ENCODE peak calls at places on chromosomes 1 and 21, in four cellular contexts. One of them, this sample, is unnamed.

GRCh38 chr1:94606471-94606870 is 64.9 kb upstream of the F3 start:
- DNase-seq in GM12878: no peak
- DNase-seq in K562: no peak
- DNase-seq in HepG2: no peak
- DNase-seq in this sample: no peak

GRCh38 chr1:155131285-155131684 is 3.6 kb downstream of the EFNA1 start:
- DNase-seq in GM12878: no peak
- DNase-seq in K562: no peak
- DNase-seq in HepG2: no peak
- DNase-seq in this sample: no peak

GRCh38 chr1:207985190-207985589 is 74.3 kb upstream of the CD34 start:
- DNase-seq in GM12878: no peak
- DNase-seq in K562: no peak
- DNase-seq in HepG2: no peak
- DNase-seq in this sample: no peak

GRCh38 chr1:108084866-108085477 is 115.2 kb downstream of the SLC25A24 start:
- DNase-seq in GM12878: no peak
- DNase-seq in K562: no peak
- DNase-seq in HepG2: no peak
- DNase-seq in this sample: no peak

GRCh38 chr1:243977104-243977503 is 74.0 kb upstream of the ZBTB18 start:
- DNase-seq in GM12878: no peak
- DNase-seq in K562: no peak
- DNase-seq in HepG2: no peak
- DNase-seq in this sample: no peak

GRCh38 chr1:54606096-54606989 is 17.0 kb downstream of the FAM151A start:
- DNase-seq in GM12878: no peak
- DNase-seq in K562: no peak
- DNase-seq in HepG2: no peak
- DNase-seq in this sample: no peak

GRCh38 chr1:204673217-204673608 is 12.3 kb downstream of the LRRN2 start:
- DNase-seq in GM12878: no peak
- DNase-seq in K562: no peak
- DNase-seq in HepG2: no peak
- DNase-seq in this sample: no peak

GRCh38 chr1:204349602-204350001 is 10.1 kb downstream of the PLEKHA6 start:
- DNase-seq in GM12878: no peak
- DNase-seq in K562: no peak
- DNase-seq in HepG2: no peak
- DNase-seq in this sample: no peak

GRCh38 chr1:173128737-173129136 is 78.0 kb upstream of the TNFSF18 start:
- DNase-seq in GM12878: no peak
- DNase-seq in K562: no peak
- DNase-seq in HepG2: no peak
- DNase-seq in this sample: no peak

GRCh38 chr1:170168263-170168662 is 22.5 kb downstream of the NTMT2 start:
- DNase-seq in GM12878: no peak
- DNase-seq in K562: no peak
- DNase-seq in HepG2: no peak
- DNase-seq in this sample: no peak

GRCh38 chr1:183002797-183003594 is 20.2 kb upstream of the LAMC1 start:
- DNase-seq in GM12878: no peak
- DNase-seq in K562: no peak
- DNase-seq in HepG2: no peak
- DNase-seq in this sample: no peak

GRCh38 chr1:224298344-224299330 is 31.3 kb downstream of the NVL start:
- DNase-seq in GM12878: no peak
- DNase-seq in K562: no peak
- DNase-seq in HepG2: no peak
- DNase-seq in this sample: no peak

GRCh38 chr1:178436899-178437298 is 59.9 kb downstream of the CLEC20A start:
- DNase-seq in GM12878: no peak
- DNase-seq in K562: no peak
- DNase-seq in HepG2: no peak
- DNase-seq in this sample: no peak

GRCh38 chr21:16192900-16193299 is 463.1 kb downstream of the USP25 start:
- DNase-seq in GM12878: no peak
- DNase-seq in K562: no peak
- DNase-seq in HepG2: no peak
- DNase-seq in this sample: no peak

GRCh38 chr1:65762081-65762862 is 30.4 kb upstream of the PDE4B start:
- DNase-seq in GM12878: no peak
- DNase-seq in K562: no peak
- DNase-seq in HepG2: no peak
- DNase-seq in this sample: no peak

GRCh38 chr1:65764052-65764451 is 28.6 kb upstream of the PDE4B start:
- DNase-seq in GM12878: no peak
- DNase-seq in K562: no peak
- DNase-seq in HepG2: no peak
- DNase-seq in this sample: no peak

GRCh38 chr1:65757531-65757930 is 35.2 kb upstream of the PDE4B start:
- DNase-seq in GM12878: no peak
- DNase-seq in K562: no peak
- DNase-seq in HepG2: no peak
- DNase-seq in this sample: no peak

GRCh38 chr1:65758128-65758527 is 34.6 kb upstream of the PDE4B start:
- DNase-seq in GM12878: no peak
- DNase-seq in K562: no peak
- DNase-seq in HepG2: no peak
- DNase-seq in this sample: no peak
- TF ChIP-seq ZBTB33 in GM12878: no peak
- TF ChIP-seq ZBTB33 in K562: no peak
- TF ChIP-seq ZBTB33 in HepG2: no peak
- TF ChIP-seq ZBTB33 in this sample: no peak

DNA sequence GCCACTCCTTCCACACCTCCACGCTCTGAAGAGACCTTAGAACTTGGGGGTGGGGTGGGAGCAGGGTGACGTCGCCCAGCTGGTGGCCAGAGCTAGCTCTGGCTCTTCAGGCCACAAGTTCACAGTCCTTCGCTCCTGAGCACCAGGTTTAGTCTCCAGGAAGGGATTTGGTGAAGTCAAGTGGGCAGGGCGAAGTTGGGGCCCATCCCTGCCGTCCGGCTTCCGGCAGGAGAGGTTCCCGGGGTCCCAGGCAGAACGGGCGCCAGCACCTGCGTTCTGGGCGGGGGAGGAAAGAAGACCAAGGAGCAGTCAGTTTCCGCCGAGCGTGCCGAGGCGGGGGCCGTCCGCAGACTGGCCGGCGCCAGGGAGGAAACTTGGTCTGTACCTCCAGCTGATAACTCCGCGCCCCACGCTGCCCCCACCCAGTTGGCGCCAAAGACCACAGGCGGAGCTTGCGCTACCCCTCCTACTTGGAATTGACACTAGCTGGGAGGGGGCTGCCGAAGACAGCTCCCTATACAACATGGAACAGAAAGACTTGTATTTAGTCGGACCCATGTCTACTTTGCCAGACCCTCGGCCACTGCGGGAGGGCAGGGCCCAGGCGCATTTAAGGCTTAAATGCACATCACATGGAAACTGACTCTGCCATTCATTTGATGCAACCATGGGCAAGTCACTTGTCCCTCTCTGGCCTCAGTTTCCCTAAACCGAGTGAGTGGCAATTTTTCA is 995 bp downstream of the ID3 start:
- DNase-seq in GM12878: no peak
- DNase-seq in K562: peak
- DNase-seq in HepG2: peak
- DNase-seq in this sample: peak
- TF ChIP-seq POLR2A in GM12878: peak
- TF ChIP-seq POLR2A in K562: peak
- TF ChIP-seq POLR2A in HepG2: peak
- TF ChIP-seq POLR2A in this sample: no peak

GRCh38 chr1:56188216-56188615 is 391.1 kb downstream of the PLPP3 start:
- DNase-seq in GM12878: no peak
- DNase-seq in K562: no peak
- DNase-seq in HepG2: no peak
- DNase-seq in this sample: no peak
- TF ChIP-seq ZBTB33 in GM12878: no peak
- TF ChIP-seq ZBTB33 in K562: no peak
- TF ChIP-seq ZBTB33 in HepG2: no peak
- TF ChIP-seq ZBTB33 in this sample: no peak

DNA sequence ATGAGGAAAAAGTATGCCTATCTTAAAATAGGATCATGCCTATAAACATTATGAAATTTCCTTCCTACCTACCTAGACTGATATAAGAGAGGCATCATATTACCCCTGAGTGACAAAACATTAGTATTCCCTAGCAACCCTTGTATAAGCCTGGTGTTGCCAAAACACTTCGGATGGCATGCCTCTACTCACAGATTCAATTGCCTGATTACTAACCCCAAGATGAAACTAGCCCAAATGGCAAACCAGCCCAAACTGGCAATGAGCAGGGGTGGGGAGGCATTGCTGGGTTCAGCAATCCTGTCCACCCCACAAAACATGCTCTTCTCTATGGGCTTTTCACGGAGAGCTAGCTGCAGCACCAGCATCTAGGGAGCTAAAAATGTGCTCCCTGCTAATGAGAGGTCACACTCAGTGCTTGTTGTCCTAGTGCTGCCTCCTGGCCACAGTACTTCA is 13.9 kb downstream of the PALMD start:
- DNase-seq in GM12878: no peak
- DNase-seq in K562: no peak
- DNase-seq in HepG2: no peak
- DNase-seq in this sample: no peak
- TF ChIP-seq POLR2A in GM12878: no peak
- TF ChIP-seq POLR2A in K562: no peak
- TF ChIP-seq POLR2A in HepG2: no peak
- TF ChIP-seq POLR2A in this sample: no peak

GRCh38 chr1:47986741-47987140 is 10.4 kb downstream of the TRABD2B start:
- DNase-seq in GM12878: no peak
- DNase-seq in K562: no peak
- DNase-seq in HepG2: no peak
- DNase-seq in this sample: no peak
- TF ChIP-seq ZBTB33 in GM12878: no peak
- TF ChIP-seq ZBTB33 in K562: no peak
- TF ChIP-seq ZBTB33 in HepG2: no peak
- TF ChIP-seq ZBTB33 in this sample: no peak

GRCh38 chr21:44088401-44088780 is 18.8 kb upstream of the PWP2 start:
- DNase-seq in GM12878: no peak
- DNase-seq in K562: no peak
- DNase-seq in HepG2: no peak
- DNase-seq in this sample: no peak

GRCh38 chr21:44089001-44089911 is 17.9 kb upstream of the PWP2 start:
- DNase-seq in GM12878: no peak
- DNase-seq in K562: no peak
- DNase-seq in HepG2: no peak
- DNase-seq in this sample: no peak

GRCh38 chr21:44092201-44092600 is 15.0 kb upstream of the PWP2 start:
- DNase-seq in GM12878: no peak
- DNase-seq in K562: no peak
- DNase-seq in HepG2: no peak
- DNase-seq in this sample: no peak

GRCh38 chr21:44087426-44088400 is 19.5 kb upstream of the PWP2 start:
- DNase-seq in GM12878: no peak
- DNase-seq in K562: no peak
- DNase-seq in HepG2: no peak
- DNase-seq in this sample: no peak

GRCh38 chr21:44090332-44090731 is 16.9 kb upstream of the PWP2 start:
- DNase-seq in GM12878: no peak
- DNase-seq in K562: no peak
- DNase-seq in HepG2: no peak
- DNase-seq in this sample: no peak
- TF ChIP-seq POLR2A in GM12878: no peak
- TF ChIP-seq POLR2A in K562: no peak
- TF ChIP-seq POLR2A in HepG2: no peak
- TF ChIP-seq POLR2A in this sample: no peak

GRCh38 chr1:8970870-8971337 is 25.2 kb downstream of the CA6 start:
- DNase-seq in GM12878: peak
- DNase-seq in K562: no peak
- DNase-seq in HepG2: no peak
- DNase-seq in this sample: no peak
- TF ChIP-seq ZBTB33 in GM12878: no peak
- TF ChIP-seq ZBTB33 in K562: no peak
- TF ChIP-seq ZBTB33 in HepG2: no peak
- TF ChIP-seq ZBTB33 in this sample: no peak

DNA sequence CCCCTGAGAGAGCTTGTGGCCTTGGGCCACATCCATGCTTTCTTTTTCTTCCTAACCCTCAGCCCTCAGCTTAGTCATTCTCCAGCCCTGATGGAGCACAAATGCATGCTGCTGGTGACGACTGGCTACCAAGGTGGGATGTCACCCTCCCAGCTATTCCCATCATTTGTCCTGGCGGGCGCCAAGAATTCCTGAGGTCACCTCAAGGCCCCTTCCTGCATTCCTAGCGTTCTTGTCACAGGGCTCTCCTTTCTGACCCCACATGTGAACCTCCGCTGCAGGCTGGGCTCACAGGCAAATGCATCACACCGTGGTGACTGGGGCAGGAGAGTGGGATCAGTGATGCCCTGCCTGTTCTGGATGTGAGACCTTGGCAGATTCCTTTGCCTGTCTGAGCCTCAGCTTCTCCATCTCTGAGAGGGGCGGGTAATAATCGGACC is 53.4 kb upstream of the IFFO2 start:
- DNase-seq in GM12878: no peak
- DNase-seq in K562: no peak
- DNase-seq in HepG2: peak
- DNase-seq in this sample: peak
- TF ChIP-seq POLR2A in GM12878: no peak
- TF ChIP-seq POLR2A in K562: no peak
- TF ChIP-seq POLR2A in HepG2: peak
- TF ChIP-seq POLR2A in this sample: no peak

DNA sequence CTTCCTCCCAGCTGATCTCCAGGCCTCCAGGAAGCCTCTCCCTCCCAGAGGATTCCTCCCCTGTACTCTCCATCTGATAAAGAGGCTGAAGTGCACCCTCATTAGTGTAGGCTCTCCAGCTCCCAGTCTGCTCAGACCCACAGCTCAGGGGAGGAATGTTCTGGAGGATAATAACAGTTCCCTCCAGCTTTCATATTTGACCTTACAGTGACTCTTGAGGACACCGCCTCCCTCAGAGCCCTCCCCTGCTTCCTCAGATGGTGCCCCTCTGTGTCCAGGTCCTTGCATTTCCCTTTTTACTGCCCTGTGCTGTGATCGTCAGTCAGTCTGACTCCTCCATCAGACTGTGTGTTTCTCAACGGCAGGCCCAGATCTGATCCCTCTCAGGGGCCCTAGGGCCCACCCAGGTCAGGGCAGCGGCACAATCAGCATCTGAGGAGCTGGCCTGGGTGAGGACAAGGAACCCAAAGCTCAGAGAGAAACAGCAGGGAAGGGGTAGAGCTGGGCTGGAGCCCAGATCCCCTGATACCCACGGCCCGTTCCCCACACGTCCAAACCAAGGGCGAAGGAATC is 1.1 kb upstream of the SHISAL2A start:
- DNase-seq in GM12878: no peak
- DNase-seq in K562: peak
- DNase-seq in HepG2: no peak
- DNase-seq in this sample: no peak
- TF ChIP-seq ZBTB33 in GM12878: no peak
- TF ChIP-seq ZBTB33 in K562: no peak
- TF ChIP-seq ZBTB33 in HepG2: no peak
- TF ChIP-seq ZBTB33 in this sample: no peak